ENCODE peak calls at places on chromosomes 16 and 17, in nine cellular contexts. One of them, this sample, is unnamed.

GRCh38 chr16:19822534-19822933 is 62.1 kb downstream of the GPRC5B start:
- DNase-seq in stomach: no peak
- DNase-seq in AG09319: no peak
- DNase-seq in mammary epithelial cell: no peak
- DNase-seq in fibroblast of lung: peak; percentile 25
- DNase-seq in GM20000: no peak
- DNase-seq in astrocyte of the spinal cord: no peak
- DNase-seq in GM13976: no peak
- DNase-seq in left lung: no peak
- DNase-seq in this sample: no peak

GRCh38 chr17:67992541-67993152 is 3.6 kb downstream of the C17orf58 start:
- DNase-seq in stomach: no peak
- DNase-seq in AG09319: no peak
- DNase-seq in mammary epithelial cell: peak; percentile 2
- DNase-seq in fibroblast of lung: peak; percentile 58
- DNase-seq in GM20000: peak; percentile 36
- DNase-seq in astrocyte of the spinal cord: no peak
- DNase-seq in GM13976: no peak
- DNase-seq in left lung: no peak
- DNase-seq in this sample: peak; percentile 44

GRCh38 chr16:51982715-51983680 is 563.9 kb downstream of the TOX3 start:
- DNase-seq in stomach: peak; percentile 52
- DNase-seq in AG09319: peak; percentile 49
- DNase-seq in mammary epithelial cell: peak; percentile 42
- DNase-seq in fibroblast of lung: peak; percentile 56
- DNase-seq in GM20000: peak; percentile 37
- DNase-seq in astrocyte of the spinal cord: peak; percentile 70
- DNase-seq in GM13976: peak; percentile 32
- DNase-seq in left lung: no peak
- DNase-seq in this sample: peak; percentile 61

GRCh38 chr16:22318690-22319358 is 21.6 kb downstream of the POLR3E start:
- DNase-seq in stomach: peak; percentile 43
- DNase-seq in AG09319: no peak
- DNase-seq in mammary epithelial cell: peak; percentile 28
- DNase-seq in fibroblast of lung: no peak
- DNase-seq in GM20000: peak; percentile 57
- DNase-seq in astrocyte of the spinal cord: no peak
- DNase-seq in GM13976: peak; percentile 65
- DNase-seq in left lung: no peak
- DNase-seq in this sample: no peak

GRCh38 chr17:69170377-69170776 is 28.7 kb upstream of the ABCA6 start:
- DNase-seq in stomach: no peak
- DNase-seq in AG09319: no peak
- DNase-seq in mammary epithelial cell: no peak
- DNase-seq in fibroblast of lung: no peak
- DNase-seq in GM20000: no peak
- DNase-seq in astrocyte of the spinal cord: no peak
- DNase-seq in GM13976: no peak
- DNase-seq in left lung: no peak
- DNase-seq in this sample: no peak

GRCh38 chr17:37791434-37791833 is 46.6 kb upstream of the HNF1B start:
- DNase-seq in stomach: peak; percentile 30
- DNase-seq in AG09319: peak; percentile 5
- DNase-seq in mammary epithelial cell: peak; percentile 4
- DNase-seq in fibroblast of lung: peak; percentile 28
- DNase-seq in GM20000: peak; percentile 71
- DNase-seq in astrocyte of the spinal cord: no peak
- DNase-seq in GM13976: peak; percentile 74
- DNase-seq in left lung: no peak
- DNase-seq in this sample: no peak

GRCh38 chr16:82263456-82264159 is 93.6 kb upstream of the MPHOSPH6 start:
- DNase-seq in stomach: peak; percentile 68
- DNase-seq in AG09319: peak; percentile 3
- DNase-seq in mammary epithelial cell: peak; percentile 20
- DNase-seq in fibroblast of lung: peak; percentile 33
- DNase-seq in GM20000: peak; percentile 69
- DNase-seq in astrocyte of the spinal cord: peak; percentile 44
- DNase-seq in GM13976: peak; percentile 36
- DNase-seq in left lung: no peak
- DNase-seq in this sample: peak; percentile 69

GRCh38 chr17:2904135-2904534 is 107.9 kb downstream of the RAP1GAP2 start:
- DNase-seq in stomach: peak; percentile 76
- DNase-seq in AG09319: no peak
- DNase-seq in mammary epithelial cell: no peak
- DNase-seq in fibroblast of lung: peak; percentile 34
- DNase-seq in GM20000: no peak
- DNase-seq in astrocyte of the spinal cord: peak; percentile 9
- DNase-seq in GM13976: no peak
- DNase-seq in left lung: peak; percentile 40
- DNase-seq in this sample: no peak

GRCh38 chr16:82061861-82062525 is 26.9 kb downstream of the HSD17B2 start:
- DNase-seq in stomach: no peak
- DNase-seq in AG09319: no peak
- DNase-seq in mammary epithelial cell: peak; percentile 30
- DNase-seq in fibroblast of lung: peak; percentile 43
- DNase-seq in GM20000: peak; percentile 46
- DNase-seq in astrocyte of the spinal cord: peak; percentile 26
- DNase-seq in GM13976: peak; percentile 41
- DNase-seq in left lung: no peak
- DNase-seq in this sample: no peak

GRCh38 chr16:84718-85452 is 6.9 kb downstream of the MPG start:
- DNase-seq in stomach: peak; percentile 53
- DNase-seq in AG09319: peak; percentile 71
- DNase-seq in mammary epithelial cell: peak; percentile 76
- DNase-seq in fibroblast of lung: peak; percentile 97
- DNase-seq in GM20000: peak; percentile 80
- DNase-seq in astrocyte of the spinal cord: peak; percentile 92
- DNase-seq in GM13976: peak; percentile 80
- DNase-seq in left lung: peak; percentile 73
- DNase-seq in this sample: no peak

GRCh38 chr16:47056704-47057630 is 83.5 kb upstream of the DNAJA2 start:
- DNase-seq in stomach: no peak
- DNase-seq in AG09319: no peak
- DNase-seq in mammary epithelial cell: no peak
- DNase-seq in fibroblast of lung: no peak
- DNase-seq in GM20000: no peak
- DNase-seq in astrocyte of the spinal cord: no peak
- DNase-seq in GM13976: no peak
- DNase-seq in left lung: no peak
- DNase-seq in this sample: no peak

GRCh38 chr17:40563371-40564052 is 1.8 kb downstream of the CCR7 start:
- DNase-seq in stomach: peak; percentile 20
- DNase-seq in AG09319: no peak
- DNase-seq in mammary epithelial cell: no peak
- DNase-seq in fibroblast of lung: no peak
- DNase-seq in GM20000: no peak
- DNase-seq in astrocyte of the spinal cord: no peak
- DNase-seq in GM13976: peak; percentile 22
- DNase-seq in left lung: no peak
- DNase-seq in this sample: no peak

GRCh38 chr17:63573634-63574033 is 23.4 kb downstream of the DCAF7 start:
- DNase-seq in stomach: no peak
- DNase-seq in AG09319: no peak
- DNase-seq in mammary epithelial cell: no peak
- DNase-seq in fibroblast of lung: no peak
- DNase-seq in GM20000: no peak
- DNase-seq in astrocyte of the spinal cord: no peak
- DNase-seq in GM13976: no peak
- DNase-seq in left lung: no peak
- DNase-seq in this sample: no peak

GRCh38 chr16:90008708-90009145 is 10.5 kb downstream of the DBNDD1 start:
- DNase-seq in stomach: no peak
- DNase-seq in AG09319: no peak
- DNase-seq in mammary epithelial cell: no peak
- DNase-seq in fibroblast of lung: peak; percentile 12
- DNase-seq in GM20000: peak; percentile 80
- DNase-seq in astrocyte of the spinal cord: peak; percentile 22
- DNase-seq in GM13976: peak; percentile 85
- DNase-seq in left lung: no peak
- DNase-seq in this sample: no peak

GRCh38 chr17:45265823-45266222 is 3.9 kb upstream of the SPATA32 start:
- DNase-seq in stomach: no peak
- DNase-seq in AG09319: peak; percentile 78
- DNase-seq in mammary epithelial cell: peak; percentile 27
- DNase-seq in fibroblast of lung: peak; percentile 83
- DNase-seq in GM20000: no peak
- DNase-seq in astrocyte of the spinal cord: peak; percentile 82
- DNase-seq in GM13976: no peak
- DNase-seq in left lung: peak; percentile 46
- DNase-seq in this sample: no peak

DNA sequence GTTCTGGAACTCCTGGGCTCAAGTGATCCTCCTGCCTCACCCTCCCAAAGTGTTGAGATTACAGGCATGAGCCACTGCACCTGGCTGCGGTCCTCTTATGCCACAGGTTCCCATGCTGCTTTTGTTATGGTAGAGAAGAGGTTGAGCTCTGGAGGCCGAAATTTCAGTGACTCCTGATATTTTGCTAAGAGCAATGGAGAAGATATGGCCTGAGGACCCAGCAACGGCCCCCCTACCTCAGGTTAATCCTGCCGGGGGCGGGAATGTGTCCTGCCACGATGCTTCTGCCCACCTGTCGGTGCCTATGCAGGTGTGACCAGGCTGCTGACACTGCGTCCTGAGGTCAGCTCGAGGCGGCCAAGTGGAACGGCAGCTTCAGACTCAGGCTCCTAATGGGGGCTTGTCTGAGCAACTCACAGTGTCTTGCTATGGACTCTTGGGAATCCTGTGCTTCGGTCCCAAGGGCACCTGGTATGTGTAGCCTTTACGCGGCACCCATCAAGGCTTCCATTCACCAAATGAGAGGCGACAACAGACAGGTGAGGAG is 7.6 kb upstream of the SEC14L1 start:
- DNase-seq in stomach: no peak
- DNase-seq in AG09319: no peak
- DNase-seq in mammary epithelial cell: no peak
- DNase-seq in fibroblast of lung: no peak
- DNase-seq in GM20000: no peak
- DNase-seq in astrocyte of the spinal cord: no peak
- DNase-seq in GM13976: no peak
- DNase-seq in left lung: no peak
- DNase-seq in this sample: no peak
- TF ChIP-seq CTCF in stomach: no peak
- TF ChIP-seq CTCF in AG09319: no peak
- TF ChIP-seq CTCF in mammary epithelial cell: no peak
- TF ChIP-seq CTCF in fibroblast of lung: no peak
- TF ChIP-seq CTCF in GM20000: no peak
- TF ChIP-seq CTCF in astrocyte of the spinal cord: no peak
- TF ChIP-seq CTCF in GM13976: no peak
- TF ChIP-seq CTCF in left lung: no peak
- TF ChIP-seq CTCF in this sample: no peak

DNA sequence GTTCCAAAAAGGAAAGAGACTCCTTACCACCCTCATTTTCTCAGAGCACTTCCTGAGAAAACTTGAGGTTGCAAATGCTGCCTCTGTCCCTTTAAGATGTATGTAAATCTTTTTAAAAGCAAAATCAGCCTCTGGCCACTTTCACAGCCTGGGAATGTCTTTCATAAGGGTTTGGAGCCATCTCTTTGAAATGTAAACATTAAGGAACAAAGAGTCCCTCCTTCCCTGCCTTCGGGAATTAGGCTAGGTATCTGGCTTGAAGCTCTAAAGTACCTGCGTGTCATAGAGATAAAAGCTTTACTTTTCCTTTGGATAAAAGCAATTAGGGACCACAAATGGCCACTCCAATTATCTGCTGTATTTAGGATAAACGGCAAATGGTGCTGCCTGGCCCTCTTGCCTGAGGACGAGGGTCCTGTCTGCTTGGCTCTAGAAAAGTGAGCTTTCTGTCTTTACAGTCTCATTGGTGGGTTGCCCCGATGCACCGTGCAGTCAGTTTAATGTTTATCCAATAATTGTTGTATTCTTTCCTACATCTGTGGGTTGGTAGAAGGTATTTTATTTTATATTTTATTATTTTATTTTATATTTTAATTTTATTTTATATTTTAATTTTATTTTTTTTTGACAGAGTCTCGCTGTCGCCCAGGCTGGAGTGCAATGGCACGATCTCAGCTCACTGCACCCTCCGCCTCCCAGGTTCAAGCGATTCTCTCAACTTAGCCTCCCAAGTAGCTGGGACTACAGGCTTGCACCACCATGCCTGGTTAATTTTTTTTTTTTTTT is 23.9 kb downstream of the NLRC3 start:
- DNase-seq in stomach: no peak
- DNase-seq in AG09319: no peak
- DNase-seq in mammary epithelial cell: no peak
- DNase-seq in fibroblast of lung: no peak
- DNase-seq in GM20000: no peak
- DNase-seq in astrocyte of the spinal cord: no peak
- DNase-seq in GM13976: no peak
- DNase-seq in left lung: no peak
- DNase-seq in this sample: peak; percentile 67
- TF ChIP-seq CTCF in stomach: no peak
- TF ChIP-seq CTCF in AG09319: no peak
- TF ChIP-seq CTCF in mammary epithelial cell: no peak
- TF ChIP-seq CTCF in fibroblast of lung: no peak
- TF ChIP-seq CTCF in GM20000: no peak
- TF ChIP-seq CTCF in astrocyte of the spinal cord: no peak
- TF ChIP-seq CTCF in GM13976: no peak
- TF ChIP-seq CTCF in left lung: no peak
- TF ChIP-seq CTCF in this sample: no peak

DNA sequence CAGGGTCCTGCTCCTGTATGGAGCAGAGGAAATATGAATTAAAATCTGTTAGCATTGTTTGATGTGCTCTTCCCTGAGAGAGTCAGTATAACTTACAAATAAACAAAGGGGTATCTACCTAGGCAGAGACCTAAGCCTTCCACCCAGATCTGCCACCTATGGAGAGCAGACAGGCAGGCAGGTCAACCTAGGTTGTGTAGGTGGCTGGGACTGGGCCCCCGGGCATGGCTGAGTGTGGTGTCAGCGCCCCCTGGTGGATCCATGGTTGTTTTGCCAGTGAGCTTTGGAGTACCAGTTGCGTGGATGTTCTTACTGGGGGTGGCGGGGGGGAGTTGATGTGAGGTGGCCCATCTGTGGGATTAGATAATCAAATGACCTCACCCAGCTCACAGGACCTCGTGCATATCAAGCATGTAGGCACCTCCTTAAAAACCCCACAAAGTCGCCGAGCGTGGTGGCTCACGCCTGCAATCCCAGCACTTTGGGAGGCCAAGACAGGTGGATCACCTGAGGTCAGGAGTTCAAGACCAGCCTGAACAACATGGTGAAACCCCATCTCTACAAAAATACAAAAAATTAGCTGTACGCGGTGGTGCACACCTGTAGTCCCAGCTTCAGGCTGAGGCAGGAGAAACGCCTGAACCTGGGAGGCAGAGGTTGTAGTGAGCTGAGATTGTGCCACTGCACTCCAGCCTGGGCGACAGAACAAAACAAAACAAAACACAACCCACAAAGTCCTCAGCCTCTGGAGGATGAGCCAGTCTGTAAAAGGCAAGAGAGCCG is 17.6 kb downstream of the DUS2 start:
- DNase-seq in stomach: peak; percentile 90
- DNase-seq in AG09319: no peak
- DNase-seq in mammary epithelial cell: peak; percentile 54
- DNase-seq in fibroblast of lung: peak; percentile 41
- DNase-seq in GM20000: peak; percentile 81
- DNase-seq in astrocyte of the spinal cord: peak; percentile 61
- DNase-seq in GM13976: peak; percentile 84
- DNase-seq in left lung: peak; percentile 87
- DNase-seq in this sample: peak; percentile 74
- TF ChIP-seq CTCF in stomach: no peak
- TF ChIP-seq CTCF in AG09319: peak; percentile 82
- TF ChIP-seq CTCF in mammary epithelial cell: peak; percentile 91
- TF ChIP-seq CTCF in fibroblast of lung: peak; percentile 81
- TF ChIP-seq CTCF in GM20000: peak; percentile 71
- TF ChIP-seq CTCF in astrocyte of the spinal cord: peak; percentile 87
- TF ChIP-seq CTCF in GM13976: peak; percentile 89
- TF ChIP-seq CTCF in left lung: peak; percentile 92
- TF ChIP-seq CTCF in this sample: peak; percentile 82

GRCh38 chr17:74484066-74484465 is 17.6 kb downstream of the CD300A start:
- DNase-seq in stomach: no peak
- DNase-seq in AG09319: no peak
- DNase-seq in mammary epithelial cell: no peak
- DNase-seq in fibroblast of lung: no peak
- DNase-seq in GM20000: no peak
- DNase-seq in astrocyte of the spinal cord: no peak
- DNase-seq in GM13976: peak; percentile 17
- DNase-seq in left lung: no peak
- DNase-seq in this sample: no peak
- TF ChIP-seq CTCF in stomach: no peak
- TF ChIP-seq CTCF in AG09319: no peak
- TF ChIP-seq CTCF in mammary epithelial cell: no peak
- TF ChIP-seq CTCF in fibroblast of lung: no peak
- TF ChIP-seq CTCF in GM20000: no peak
- TF ChIP-seq CTCF in astrocyte of the spinal cord: no peak
- TF ChIP-seq CTCF in GM13976: no peak
- TF ChIP-seq CTCF in left lung: no peak
- TF ChIP-seq CTCF in this sample: no peak

This sample was measured in prostate gland.